ENCODE peak calls at places on chromosomes 1 and 21, in five cellular contexts. One of them, this sample, is unnamed.

GRCh38 chr1:84800090-84801073 is 92.6 kb downstream of the LPAR3 start:
- DNase-seq in stimulated activated CD4-positive, alpha-beta T cell treated with anti-CD3 and anti-CD28 coated beads, Interleukin-1b, Interleukin-23, amount 100 ng/mL, for 1 hour: no peak
- DNase-seq in cardiac muscle cell: no peak
- DNase-seq in LHCN-M2: no peak
- DNase-seq in activated naive CD4-positive, alpha-beta T cell treated with anti-CD3 and anti-CD28 coated beads, Interleukin-2, amount 10 ng/mL, durations not matched to agents 7 days and 5 days: no peak
- DNase-seq in this sample: no peak

GRCh38 chr1:155009221-155009711 is 6.7 kb downstream of the ZBTB7B start:
- DNase-seq in LHCN-M2: no peak
- DNase-seq in activated naive CD4-positive, alpha-beta T cell treated with anti-CD3 and anti-CD28 coated beads, Interleukin-2, amount 10 ng/mL, durations not matched to agents 7 days and 5 days: peak; percentile 49
- DNase-seq in stimulated activated CD4-positive, alpha-beta T cell treated with anti-CD3 and anti-CD28 coated beads, Interleukin-1b, Interleukin-23, amount 100 ng/mL, for 1 hour: no peak
- DNase-seq in cardiac muscle cell: no peak
- DNase-seq in this sample: no peak

GRCh38 chr1:174200746-174201145 is 41.4 kb downstream of the RABGAP1L start:
- DNase-seq in activated naive CD4-positive, alpha-beta T cell treated with anti-CD3 and anti-CD28 coated beads, Interleukin-2, amount 10 ng/mL, durations not matched to agents 7 days and 5 days: peak; percentile 44
- DNase-seq in LHCN-M2: no peak
- DNase-seq in cardiac muscle cell: no peak
- DNase-seq in stimulated activated CD4-positive, alpha-beta T cell treated with anti-CD3 and anti-CD28 coated beads, Interleukin-1b, Interleukin-23, amount 100 ng/mL, for 1 hour: no peak
- DNase-seq in this sample: no peak

GRCh38 chr1:108561145-108561458 is 1.2 kb downstream of the EEIG2 start:
- DNase-seq in cardiac muscle cell: no peak
- DNase-seq in stimulated activated CD4-positive, alpha-beta T cell treated with anti-CD3 and anti-CD28 coated beads, Interleukin-1b, Interleukin-23, amount 100 ng/mL, for 1 hour: no peak
- DNase-seq in activated naive CD4-positive, alpha-beta T cell treated with anti-CD3 and anti-CD28 coated beads, Interleukin-2, amount 10 ng/mL, durations not matched to agents 7 days and 5 days: no peak
- DNase-seq in LHCN-M2: no peak
- DNase-seq in this sample: no peak

GRCh38 chr1:25169168-25169567 is 63.1 kb downstream of the SYF2 start:
- DNase-seq in LHCN-M2: no peak
- DNase-seq in activated naive CD4-positive, alpha-beta T cell treated with anti-CD3 and anti-CD28 coated beads, Interleukin-2, amount 10 ng/mL, durations not matched to agents 7 days and 5 days: no peak
- DNase-seq in cardiac muscle cell: no peak
- DNase-seq in stimulated activated CD4-positive, alpha-beta T cell treated with anti-CD3 and anti-CD28 coated beads, Interleukin-1b, Interleukin-23, amount 100 ng/mL, for 1 hour: no peak
- DNase-seq in this sample: no peak

GRCh38 chr1:225460021-225460736 is 32.3 kb upstream of the LBR start:
- DNase-seq in activated naive CD4-positive, alpha-beta T cell treated with anti-CD3 and anti-CD28 coated beads, Interleukin-2, amount 10 ng/mL, durations not matched to agents 7 days and 5 days: no peak
- DNase-seq in stimulated activated CD4-positive, alpha-beta T cell treated with anti-CD3 and anti-CD28 coated beads, Interleukin-1b, Interleukin-23, amount 100 ng/mL, for 1 hour: no peak
- DNase-seq in cardiac muscle cell: no peak
- DNase-seq in LHCN-M2: no peak
- DNase-seq in this sample: no peak

GRCh38 chr1:24830680-24831272 is 85.5 kb downstream of the CLIC4 start:
- DNase-seq in cardiac muscle cell: peak; percentile 83
- DNase-seq in activated naive CD4-positive, alpha-beta T cell treated with anti-CD3 and anti-CD28 coated beads, Interleukin-2, amount 10 ng/mL, durations not matched to agents 7 days and 5 days: no peak
- DNase-seq in LHCN-M2: peak; percentile 66
- DNase-seq in stimulated activated CD4-positive, alpha-beta T cell treated with anti-CD3 and anti-CD28 coated beads, Interleukin-1b, Interleukin-23, amount 100 ng/mL, for 1 hour: no peak
- DNase-seq in this sample: peak; percentile 68

GRCh38 chr1:73736125-73736524 is 461.9 kb downstream of the LRRIQ3 start:
- DNase-seq in activated naive CD4-positive, alpha-beta T cell treated with anti-CD3 and anti-CD28 coated beads, Interleukin-2, amount 10 ng/mL, durations not matched to agents 7 days and 5 days: no peak
- DNase-seq in cardiac muscle cell: no peak
- DNase-seq in stimulated activated CD4-positive, alpha-beta T cell treated with anti-CD3 and anti-CD28 coated beads, Interleukin-1b, Interleukin-23, amount 100 ng/mL, for 1 hour: no peak
- DNase-seq in LHCN-M2: no peak
- DNase-seq in this sample: no peak

GRCh38 chr1:84377480-84378095 is 20.7 kb upstream of the DNASE2B start:
- DNase-seq in cardiac muscle cell: peak; percentile 82
- DNase-seq in LHCN-M2: peak; percentile 56
- DNase-seq in activated naive CD4-positive, alpha-beta T cell treated with anti-CD3 and anti-CD28 coated beads, Interleukin-2, amount 10 ng/mL, durations not matched to agents 7 days and 5 days: no peak
- DNase-seq in stimulated activated CD4-positive, alpha-beta T cell treated with anti-CD3 and anti-CD28 coated beads, Interleukin-1b, Interleukin-23, amount 100 ng/mL, for 1 hour: no peak
- DNase-seq in this sample: peak; percentile 56

GRCh38 chr21:38815060-38815405 is 9.3 kb downstream of the ETS2 start:
- DNase-seq in LHCN-M2: no peak
- DNase-seq in stimulated activated CD4-positive, alpha-beta T cell treated with anti-CD3 and anti-CD28 coated beads, Interleukin-1b, Interleukin-23, amount 100 ng/mL, for 1 hour: no peak
- DNase-seq in activated naive CD4-positive, alpha-beta T cell treated with anti-CD3 and anti-CD28 coated beads, Interleukin-2, amount 10 ng/mL, durations not matched to agents 7 days and 5 days: no peak
- DNase-seq in cardiac muscle cell: no peak
- DNase-seq in this sample: no peak